ENCODE peak calls at places on chromosomes 5 and 9, in six cellular contexts. One of them, this sample, is unnamed.

GRCh38 chr5:111820072-111820471 is 63.1 kb upstream of the NREP start:
- DNase-seq in hypothalamus: no peak
- DNase-seq in T-helper 22 cell: no peak
- DNase-seq in iris pigment epithelial cell: no peak
- DNase-seq in stimulated activated CD8-positive, alpha-beta memory T cell treated with anti-CD3 and anti-CD28 coated beads, Interleukin-4, amount 100 ng/mL, for 1 hour: no peak
- DNase-seq in cardiac fibroblast: peak
- DNase-seq in this sample: no peak

GRCh38 chr9:113187935-113188595 is 33.0 kb downstream of the FKBP15 start:
- DNase-seq in stimulated activated CD8-positive, alpha-beta memory T cell treated with anti-CD3 and anti-CD28 coated beads, Interleukin-4, amount 100 ng/mL, for 1 hour: no peak
- DNase-seq in hypothalamus: no peak
- DNase-seq in iris pigment epithelial cell: peak
- DNase-seq in T-helper 22 cell: no peak
- DNase-seq in cardiac fibroblast: peak
- DNase-seq in this sample: peak

GRCh38 chr9:71487046-71487445 is 281.3 kb downstream of the CEMIP2 start:
- DNase-seq in hypothalamus: no peak
- DNase-seq in T-helper 22 cell: no peak
- DNase-seq in stimulated activated CD8-positive, alpha-beta memory T cell treated with anti-CD3 and anti-CD28 coated beads, Interleukin-4, amount 100 ng/mL, for 1 hour: no peak
- DNase-seq in cardiac fibroblast: peak
- DNase-seq in iris pigment epithelial cell: no peak
- DNase-seq in this sample: no peak

GRCh38 chr5:113378960-113379541 is 55.7 kb downstream of the TSSK1B start:
- DNase-seq in T-helper 22 cell: no peak
- DNase-seq in stimulated activated CD8-positive, alpha-beta memory T cell treated with anti-CD3 and anti-CD28 coated beads, Interleukin-4, amount 100 ng/mL, for 1 hour: peak
- DNase-seq in hypothalamus: no peak
- DNase-seq in cardiac fibroblast: peak
- DNase-seq in iris pigment epithelial cell: peak
- DNase-seq in this sample: peak

GRCh38 chr5:54829686-54830085 is 155.7 kb downstream of the ESM1 start:
- DNase-seq in stimulated activated CD8-positive, alpha-beta memory T cell treated with anti-CD3 and anti-CD28 coated beads, Interleukin-4, amount 100 ng/mL, for 1 hour: no peak
- DNase-seq in iris pigment epithelial cell: no peak
- DNase-seq in cardiac fibroblast: no peak
- DNase-seq in hypothalamus: no peak
- DNase-seq in T-helper 22 cell: no peak
- DNase-seq in this sample: no peak

GRCh38 chr5:77778881-77779438 is 2.8 kb upstream of the TBCA start:
- DNase-seq in cardiac fibroblast: no peak
- DNase-seq in iris pigment epithelial cell: no peak
- DNase-seq in T-helper 22 cell: no peak
- DNase-seq in hypothalamus: no peak
- DNase-seq in stimulated activated CD8-positive, alpha-beta memory T cell treated with anti-CD3 and anti-CD28 coated beads, Interleukin-4, amount 100 ng/mL, for 1 hour: no peak
- DNase-seq in this sample: no peak

GRCh38 chr9:133130721-133131244 is 9.7 kb upstream of the RALGDS start:
- DNase-seq in stimulated activated CD8-positive, alpha-beta memory T cell treated with anti-CD3 and anti-CD28 coated beads, Interleukin-4, amount 100 ng/mL, for 1 hour: no peak
- DNase-seq in iris pigment epithelial cell: no peak
- DNase-seq in T-helper 22 cell: peak
- DNase-seq in hypothalamus: no peak
- DNase-seq in cardiac fibroblast: no peak
- DNase-seq in this sample: no peak

GRCh38 chr9:134291961-134292871 is 34.0 kb upstream of the RXRA start:
- DNase-seq in cardiac fibroblast: no peak
- DNase-seq in stimulated activated CD8-positive, alpha-beta memory T cell treated with anti-CD3 and anti-CD28 coated beads, Interleukin-4, amount 100 ng/mL, for 1 hour: no peak
- DNase-seq in iris pigment epithelial cell: no peak
- DNase-seq in hypothalamus: no peak
- DNase-seq in T-helper 22 cell: no peak
- DNase-seq in this sample: no peak

GRCh38 chr9:33012328-33013068 is 11.1 kb upstream of the APTX start:
- DNase-seq in T-helper 22 cell: no peak
- DNase-seq in iris pigment epithelial cell: no peak
- DNase-seq in stimulated activated CD8-positive, alpha-beta memory T cell treated with anti-CD3 and anti-CD28 coated beads, Interleukin-4, amount 100 ng/mL, for 1 hour: no peak
- DNase-seq in cardiac fibroblast: no peak
- DNase-seq in hypothalamus: no peak
- DNase-seq in this sample: no peak

GRCh38 chr9:5838884-5839571 is 6.1 kb upstream of the ERMP1 start:
- DNase-seq in T-helper 22 cell: no peak
- DNase-seq in stimulated activated CD8-positive, alpha-beta memory T cell treated with anti-CD3 and anti-CD28 coated beads, Interleukin-4, amount 100 ng/mL, for 1 hour: no peak
- DNase-seq in hypothalamus: no peak
- DNase-seq in cardiac fibroblast: peak
- DNase-seq in iris pigment epithelial cell: peak
- DNase-seq in this sample: peak

GRCh38 chr5:159339451-159339850 is 9.2 kb upstream of the IL12B start:
- DNase-seq in cardiac fibroblast: no peak
- DNase-seq in hypothalamus: no peak
- DNase-seq in stimulated activated CD8-positive, alpha-beta memory T cell treated with anti-CD3 and anti-CD28 coated beads, Interleukin-4, amount 100 ng/mL, for 1 hour: no peak
- DNase-seq in T-helper 22 cell: no peak
- DNase-seq in iris pigment epithelial cell: no peak
- DNase-seq in this sample: no peak

GRCh38 chr5:130067364-130067763 is 163.1 kb downstream of the CHSY3 start:
- DNase-seq in iris pigment epithelial cell: no peak
- DNase-seq in hypothalamus: no peak
- DNase-seq in T-helper 22 cell: no peak
- DNase-seq in cardiac fibroblast: no peak
- DNase-seq in stimulated activated CD8-positive, alpha-beta memory T cell treated with anti-CD3 and anti-CD28 coated beads, Interleukin-4, amount 100 ng/mL, for 1 hour: no peak
- DNase-seq in this sample: no peak

GRCh38 chr5:147701468-147701867 is 81.1 kb downstream of the JAKMIP2 start:
- DNase-seq in stimulated activated CD8-positive, alpha-beta memory T cell treated with anti-CD3 and anti-CD28 coated beads, Interleukin-4, amount 100 ng/mL, for 1 hour: no peak
- DNase-seq in cardiac fibroblast: no peak
- DNase-seq in hypothalamus: no peak
- DNase-seq in T-helper 22 cell: no peak
- DNase-seq in iris pigment epithelial cell: no peak
- DNase-seq in this sample: no peak

GRCh38 chr5:143714629-143715028 is 97.3 kb upstream of the HMHB1 start:
- DNase-seq in stimulated activated CD8-positive, alpha-beta memory T cell treated with anti-CD3 and anti-CD28 coated beads, Interleukin-4, amount 100 ng/mL, for 1 hour: no peak
- DNase-seq in cardiac fibroblast: no peak
- DNase-seq in T-helper 22 cell: no peak
- DNase-seq in hypothalamus: no peak
- DNase-seq in iris pigment epithelial cell: peak
- DNase-seq in this sample: peak

GRCh38 chr5:32265902-32266301 is 46.8 kb downstream of the MTMR12 start:
- DNase-seq in hypothalamus: no peak
- DNase-seq in stimulated activated CD8-positive, alpha-beta memory T cell treated with anti-CD3 and anti-CD28 coated beads, Interleukin-4, amount 100 ng/mL, for 1 hour: no peak
- DNase-seq in cardiac fibroblast: no peak
- DNase-seq in T-helper 22 cell: no peak
- DNase-seq in iris pigment epithelial cell: no peak
- DNase-seq in this sample: no peak

GRCh38 chr5:73859696-73860095 is 233.7 kb downstream of the ARHGEF28 start:
- DNase-seq in T-helper 22 cell: no peak
- DNase-seq in stimulated activated CD8-positive, alpha-beta memory T cell treated with anti-CD3 and anti-CD28 coated beads, Interleukin-4, amount 100 ng/mL, for 1 hour: no peak
- DNase-seq in cardiac fibroblast: no peak
- DNase-seq in iris pigment epithelial cell: no peak
- DNase-seq in hypothalamus: no peak
- DNase-seq in this sample: no peak

GRCh38 chr5:32690153-32690552 is 21.0 kb upstream of the NPR3 start:
- DNase-seq in cardiac fibroblast: peak
- DNase-seq in stimulated activated CD8-positive, alpha-beta memory T cell treated with anti-CD3 and anti-CD28 coated beads, Interleukin-4, amount 100 ng/mL, for 1 hour: no peak
- DNase-seq in iris pigment epithelial cell: no peak
- DNase-seq in hypothalamus: no peak
- DNase-seq in T-helper 22 cell: no peak
- DNase-seq in this sample: no peak

GRCh38 chr5:168681556-168682183 is 102.5 kb upstream of the PANK3 start:
- DNase-seq in T-helper 22 cell: no peak
- DNase-seq in hypothalamus: no peak
- DNase-seq in stimulated activated CD8-positive, alpha-beta memory T cell treated with anti-CD3 and anti-CD28 coated beads, Interleukin-4, amount 100 ng/mL, for 1 hour: no peak
- DNase-seq in cardiac fibroblast: peak
- DNase-seq in iris pigment epithelial cell: peak
- DNase-seq in this sample: peak

GRCh38 chr5:158911693-158912363 is 187.9 kb downstream of the EBF1 start:
- DNase-seq in hypothalamus: no peak
- DNase-seq in T-helper 22 cell: no peak
- DNase-seq in stimulated activated CD8-positive, alpha-beta memory T cell treated with anti-CD3 and anti-CD28 coated beads, Interleukin-4, amount 100 ng/mL, for 1 hour: no peak
- DNase-seq in iris pigment epithelial cell: no peak
- DNase-seq in cardiac fibroblast: peak
- DNase-seq in this sample: no peak

GRCh38 chr9:114224247-114224610 is 68.9 kb downstream of the COL27A1 start:
- DNase-seq in stimulated activated CD8-positive, alpha-beta memory T cell treated with anti-CD3 and anti-CD28 coated beads, Interleukin-4, amount 100 ng/mL, for 1 hour: no peak
- DNase-seq in cardiac fibroblast: peak
- DNase-seq in hypothalamus: no peak
- DNase-seq in iris pigment epithelial cell: peak
- DNase-seq in T-helper 22 cell: no peak
- DNase-seq in this sample: no peak

GRCh38 chr9:136775191-136775590 is 10.9 kb upstream of the LCN15 start:
- DNase-seq in iris pigment epithelial cell: no peak
- DNase-seq in stimulated activated CD8-positive, alpha-beta memory T cell treated with anti-CD3 and anti-CD28 coated beads, Interleukin-4, amount 100 ng/mL, for 1 hour: no peak
- DNase-seq in hypothalamus: no peak
- DNase-seq in cardiac fibroblast: no peak
- DNase-seq in T-helper 22 cell: no peak
- DNase-seq in this sample: no peak

GRCh38 chr9:134585746-134586706 is 55.6 kb upstream of the COL5A1 start:
- DNase-seq in hypothalamus: no peak
- DNase-seq in cardiac fibroblast: peak
- DNase-seq in iris pigment epithelial cell: peak
- DNase-seq in T-helper 22 cell: no peak
- DNase-seq in stimulated activated CD8-positive, alpha-beta memory T cell treated with anti-CD3 and anti-CD28 coated beads, Interleukin-4, amount 100 ng/mL, for 1 hour: no peak
- DNase-seq in this sample: no peak

GRCh38 chr5:78899922-78900362 is 85.2 kb downstream of the ARSB start:
- DNase-seq in cardiac fibroblast: peak
- DNase-seq in stimulated activated CD8-positive, alpha-beta memory T cell treated with anti-CD3 and anti-CD28 coated beads, Interleukin-4, amount 100 ng/mL, for 1 hour: no peak
- DNase-seq in T-helper 22 cell: no peak
- DNase-seq in hypothalamus: no peak
- DNase-seq in iris pigment epithelial cell: peak
- DNase-seq in this sample: peak

GRCh38 chr9:69028754-69029153 is 6.8 kb upstream of the FXN start:
- DNase-seq in T-helper 22 cell: peak
- DNase-seq in cardiac fibroblast: no peak
- DNase-seq in iris pigment epithelial cell: no peak
- DNase-seq in stimulated activated CD8-positive, alpha-beta memory T cell treated with anti-CD3 and anti-CD28 coated beads, Interleukin-4, amount 100 ng/mL, for 1 hour: no peak
- DNase-seq in hypothalamus: no peak
- DNase-seq in this sample: no peak

GRCh38 chr5:65823174-65823573 is 101.2 kb downstream of the NLN start:
- DNase-seq in T-helper 22 cell: no peak
- DNase-seq in iris pigment epithelial cell: no peak
- DNase-seq in cardiac fibroblast: peak
- DNase-seq in hypothalamus: no peak
- DNase-seq in stimulated activated CD8-positive, alpha-beta memory T cell treated with anti-CD3 and anti-CD28 coated beads, Interleukin-4, amount 100 ng/mL, for 1 hour: no peak
- DNase-seq in this sample: no peak

GRCh38 chr9:113579270-113580040 is 115.9 kb downstream of the RGS3 start:
- DNase-seq in hypothalamus: no peak
- DNase-seq in cardiac fibroblast: peak
- DNase-seq in T-helper 22 cell: no peak
- DNase-seq in iris pigment epithelial cell: peak
- DNase-seq in stimulated activated CD8-positive, alpha-beta memory T cell treated with anti-CD3 and anti-CD28 coated beads, Interleukin-4, amount 100 ng/mL, for 1 hour: no peak
- DNase-seq in this sample: no peak

GRCh38 chr9:116096046-116096445 is 57.5 kb upstream of the PAPPA start:
- DNase-seq in iris pigment epithelial cell: peak
- DNase-seq in cardiac fibroblast: peak
- DNase-seq in hypothalamus: no peak
- DNase-seq in T-helper 22 cell: no peak
- DNase-seq in stimulated activated CD8-positive, alpha-beta memory T cell treated with anti-CD3 and anti-CD28 coated beads, Interleukin-4, amount 100 ng/mL, for 1 hour: no peak
- DNase-seq in this sample: no peak

GRCh38 chr5:149931992-149932436 is 12.6 kb downstream of the PDE6A start:
- DNase-seq in stimulated activated CD8-positive, alpha-beta memory T cell treated with anti-CD3 and anti-CD28 coated beads, Interleukin-4, amount 100 ng/mL, for 1 hour: no peak
- DNase-seq in T-helper 22 cell: no peak
- DNase-seq in iris pigment epithelial cell: no peak
- DNase-seq in hypothalamus: no peak
- DNase-seq in cardiac fibroblast: no peak
- DNase-seq in this sample: no peak

GRCh38 chr5:57382665-57383064 is 99.9 kb downstream of the ACTBL2 start:
- DNase-seq in hypothalamus: no peak
- DNase-seq in stimulated activated CD8-positive, alpha-beta memory T cell treated with anti-CD3 and anti-CD28 coated beads, Interleukin-4, amount 100 ng/mL, for 1 hour: no peak
- DNase-seq in T-helper 22 cell: no peak
- DNase-seq in cardiac fibroblast: peak
- DNase-seq in iris pigment epithelial cell: peak
- DNase-seq in this sample: no peak

GRCh38 chr5:36929438-36929837 is 52.9 kb downstream of the NIPBL start:
- DNase-seq in iris pigment epithelial cell: no peak
- DNase-seq in hypothalamus: no peak
- DNase-seq in T-helper 22 cell: no peak
- DNase-seq in stimulated activated CD8-positive, alpha-beta memory T cell treated with anti-CD3 and anti-CD28 coated beads, Interleukin-4, amount 100 ng/mL, for 1 hour: no peak
- DNase-seq in cardiac fibroblast: no peak
- DNase-seq in this sample: no peak

GRCh38 chr5:93602261-93603149 is 19.5 kb downstream of the NR2F1 start:
- DNase-seq in T-helper 22 cell: no peak
- DNase-seq in hypothalamus: no peak
- DNase-seq in iris pigment epithelial cell: peak
- DNase-seq in cardiac fibroblast: no peak
- DNase-seq in stimulated activated CD8-positive, alpha-beta memory T cell treated with anti-CD3 and anti-CD28 coated beads, Interleukin-4, amount 100 ng/mL, for 1 hour: no peak
- DNase-seq in this sample: no peak

GRCh38 chr9:137454506-137455360 is 4.4 kb downstream of the NSMF start:
- DNase-seq in T-helper 22 cell: no peak
- DNase-seq in hypothalamus: no peak
- DNase-seq in cardiac fibroblast: no peak
- DNase-seq in stimulated activated CD8-positive, alpha-beta memory T cell treated with anti-CD3 and anti-CD28 coated beads, Interleukin-4, amount 100 ng/mL, for 1 hour: no peak
- DNase-seq in iris pigment epithelial cell: peak
- DNase-seq in this sample: no peak